ENCODE peak calls at places on chromosomes 3 and 15, in nine cellular contexts. One of them, this sample, is unnamed.

GRCh38 chr15:62886431-62887071 is 156.0 kb upstream of the TPM1 start:
- DNase-seq in NB4: no peak
- DNase-seq in NCI-H2081: peak; percentile 16
- DNase-seq in H4: no peak
- DNase-seq in pancreas: no peak
- DNase-seq in A549: peak; percentile 46
- DNase-seq in uterus: no peak
- DNase-seq in SW480: peak; percentile 12
- DNase-seq in NCI-H1105 treated with DMSO at 0.1 percent for 48 hours: no peak
- DNase-seq in this sample: no peak

GRCh38 chr3:49872801-49873281 is 3.1 kb upstream of the CAMKV start:
- DNase-seq in NB4: peak; percentile 79
- DNase-seq in NCI-H2081: no peak
- DNase-seq in H4: no peak
- DNase-seq in pancreas: no peak
- DNase-seq in A549: no peak
- DNase-seq in uterus: no peak
- DNase-seq in SW480: no peak
- DNase-seq in NCI-H1105 treated with DMSO at 0.1 percent for 48 hours: no peak
- DNase-seq in this sample: no peak

GRCh38 chr15:56410712-56411111 is 45.5 kb downstream of the TEX9 start:
- DNase-seq in NB4: no peak
- DNase-seq in NCI-H2081: peak; percentile 25
- DNase-seq in H4: no peak
- DNase-seq in pancreas: no peak
- DNase-seq in A549: no peak
- DNase-seq in uterus: no peak
- DNase-seq in SW480: no peak
- DNase-seq in NCI-H1105 treated with DMSO at 0.1 percent for 48 hours: no peak
- DNase-seq in this sample: no peak

GRCh38 chr15:87736401-87736800 is 520.1 kb downstream of the NTRK3 start:
- DNase-seq in NB4: no peak
- DNase-seq in NCI-H2081: no peak
- DNase-seq in H4: no peak
- DNase-seq in pancreas: no peak
- DNase-seq in A549: no peak
- DNase-seq in uterus: no peak
- DNase-seq in SW480: no peak
- DNase-seq in NCI-H1105 treated with DMSO at 0.1 percent for 48 hours: no peak
- DNase-seq in this sample: no peak

GRCh38 chr3:122405015-122405414 is 10.8 kb downstream of the WDR5B start:
- DNase-seq in NB4: no peak
- DNase-seq in NCI-H2081: no peak
- DNase-seq in H4: no peak
- DNase-seq in pancreas: no peak
- DNase-seq in A549: no peak
- DNase-seq in uterus: no peak
- DNase-seq in SW480: no peak
- DNase-seq in NCI-H1105 treated with DMSO at 0.1 percent for 48 hours: no peak
- DNase-seq in this sample: no peak

GRCh38 chr3:98532709-98533571 is 1.2 kb downstream of the GPR15 start:
- DNase-seq in NB4: no peak
- DNase-seq in NCI-H2081: no peak
- DNase-seq in H4: no peak
- DNase-seq in pancreas: no peak
- DNase-seq in A549: no peak
- DNase-seq in uterus: no peak
- DNase-seq in SW480: no peak
- DNase-seq in NCI-H1105 treated with DMSO at 0.1 percent for 48 hours: no peak
- DNase-seq in this sample: no peak

GRCh38 chr3:160154033-160154432 is 71.2 kb upstream of the C3orf80 start:
- DNase-seq in NB4: no peak
- DNase-seq in NCI-H2081: no peak
- DNase-seq in H4: peak; percentile 51
- DNase-seq in pancreas: no peak
- DNase-seq in A549: no peak
- DNase-seq in uterus: no peak
- DNase-seq in SW480: no peak
- DNase-seq in NCI-H1105 treated with DMSO at 0.1 percent for 48 hours: no peak
- DNase-seq in this sample: no peak

GRCh38 chr15:92797168-92798052 is 102.7 kb upstream of the CHD2 start:
- DNase-seq in NB4: peak; percentile 83
- DNase-seq in NCI-H2081: peak; percentile 78
- DNase-seq in H4: peak; percentile 71
- DNase-seq in pancreas: peak; percentile 49
- DNase-seq in A549: peak; percentile 84
- DNase-seq in uterus: no peak
- DNase-seq in SW480: peak; percentile 76
- DNase-seq in NCI-H1105 treated with DMSO at 0.1 percent for 48 hours: peak; percentile 53
- DNase-seq in this sample: no peak

This sample was measured in tibial nerve.